ENCODE peak calls at places on chromosomes 6 and 20, in five cellular contexts. L, K, G, D and Q are unnamed samples.

GRCh38 chr20:50831605-50832004 is 36.7 kb downstream of the BCAS4 start:
- DNase-seq in L (no peak), K (no peak), G (no peak), D (no peak), Q (no peak)

GRCh38 chr6:40922281-40922680 is 116.7 kb downstream of the UNC5CL start:
- DNase-seq in L (peak), K (no peak), G (no peak), D (no peak), Q (peak)

GRCh38 chr6:24147453-24148153 is 21.6 kb downstream of the NRSN1 start:
- DNase-seq in L (no peak), K (no peak), G (no peak), D (no peak), Q (no peak)

GRCh38 chr20:33679758-33680485 is 5.7 kb upstream of the NECAB3 start:
- DNase-seq in L (no peak), K (peak), G (no peak), D (no peak), Q (no peak)

GRCh38 chr6:18147160-18147559 is 7.7 kb downstream of the TPMT start:
- DNase-seq in L (peak), K (no peak), G (no peak), D (no peak), Q (peak)

GRCh38 chr6:43669050-43669921 is 18.3 kb downstream of the MRPS18A start:
- DNase-seq in L (peak), K (no peak), G (peak), D (no peak), Q (no peak)

GRCh38 chr20:59147197-59147596 is 16.4 kb upstream of the ZNF831 start:
- DNase-seq in L (no peak), K (peak), G (no peak), D (no peak), Q (no peak)

GRCh38 chr6:84652356-84653026 is 111.9 kb downstream of the TBX18 start:
- DNase-seq in L (peak), K (no peak), G (no peak), D (no peak), Q (peak)

GRCh38 chr6:40192516-40192915 is 258.3 kb upstream of the MOCS1 start:
- DNase-seq in L (no peak), K (no peak), G (no peak), D (no peak), Q (no peak)

GRCh38 chr6:16729183-16729696 is 32.0 kb downstream of the ATXN1 start:
- DNase-seq in L (no peak), K (no peak), G (no peak), D (no peak), Q (no peak)

GRCh38 chr6:9422138-9422537 is 986.8 kb upstream of the SLC35B3 start:
- DNase-seq in L (no peak), K (no peak), G (no peak), D (no peak), Q (no peak)

GRCh38 chr6:1792989-1793388 is 183.3 kb downstream of the FOXC1 start:
- DNase-seq in L (no peak), K (no peak), G (no peak), D (peak), Q (no peak)

GRCh38 chr6:18586133-18586532 is 199.0 kb downstream of the RNF144B start:
- DNase-seq in L (no peak), K (no peak), G (no peak), D (no peak), Q (no peak)

GRCh38 chr6:131331146-131331545 is 195.9 kb downstream of the AKAP7 start:
- DNase-seq in L (no peak), K (no peak), G (no peak), D (no peak), Q (no peak)

GRCh38 chr20:57195023-57195758 is 71.2 kb downstream of the BMP7 start:
- DNase-seq in L (peak), K (no peak), G (no peak), D (no peak), Q (peak)

GRCh38 chr6:90296346-90297123 is at the start of gene BACH2:
- DNase-seq in L (peak), K (peak), G (peak), D (peak), Q (no peak)

GRCh38 chr20:46364670-46365482 is 41.5 kb downstream of the ELMO2 start:
- DNase-seq in L (no peak), K (no peak), G (no peak), D (no peak), Q (no peak)

GRCh38 chr6:2542858-2543218 is 207.9 kb downstream of the MYLK4 start:
- DNase-seq in L (no peak), K (no peak), G (no peak), D (no peak), Q (peak)

GRCh38 chr6:23874985-23875384 is 251.0 kb upstream of the NRSN1 start:
- DNase-seq in L (no peak), K (no peak), G (no peak), D (no peak), Q (no peak)

GRCh38 chr6:49744259-49744658 is at the start of gene CRISP3:
- DNase-seq in L (no peak), K (no peak), G (no peak), D (no peak), Q (no peak)

GRCh38 chr20:52383995-52384621 is 192.5 kb upstream of the ZFP64 start:
- DNase-seq in L (no peak), K (no peak), G (no peak), D (no peak), Q (no peak)

GRCh38 chr20:47576516-47577033 is 74.9 kb downstream of the NCOA3 start:
- DNase-seq in L (peak), K (no peak), G (peak), D (no peak), Q (no peak)

GRCh38 chr20:44702776-44703175 is 12.4 kb upstream of the CCN5 start:
- DNase-seq in L (peak), K (peak), G (peak), D (no peak), Q (peak)

GRCh38 chr20:64129146-64129782 is 21.9 kb upstream of the NPBWR2 start:
- DNase-seq in L (no peak), K (peak), G (no peak), D (no peak), Q (no peak)

GRCh38 chr6:126076992-126077664 is 90.8 kb downstream of the TRMT11 start:
- DNase-seq in L (peak), K (no peak), G (no peak), D (no peak), Q (no peak)

GRCh38 chr6:109166643-109167042 is 71.3 kb downstream of the CEP57L1 start:
- DNase-seq in L (no peak), K (no peak), G (no peak), D (no peak), Q (no peak)

GRCh38 chr20:50491926-50492634 is 18.1 kb upstream of the PTPN1 start:
- DNase-seq in L (no peak), K (no peak), G (no peak), D (no peak), Q (no peak)

GRCh38 chr20:38349856-38350255 is 3.6 kb downstream of the LBP start:
- DNase-seq in L (no peak), K (no peak), G (no peak), D (no peak), Q (no peak)

GRCh38 chr6:72621243-72622093 is at the start of gene KCNQ5:
- DNase-seq in L (no peak), K (peak), G (no peak), D (peak), Q (no peak)

GRCh38 chr20:19907326-19908056 is 109.7 kb upstream of the NAA20 start:
- DNase-seq in L (no peak), K (no peak), G (peak), D (no peak), Q (no peak)

GRCh38 chr6:51289041-51289440 is 470.4 kb downstream of the TFAP2B start:
- DNase-seq in L (no peak), K (no peak), G (no peak), D (no peak), Q (no peak)

GRCh38 chr20:19094959-19095541 is 117.4 kb upstream of the SLC24A3 start:
- DNase-seq in L (no peak), K (no peak), G (no peak), D (no peak), Q (no peak)

GRCh38 chr6:29028821-29029220 is 16.2 kb downstream of the OR2W1 start:
- DNase-seq in L (no peak), K (no peak), G (no peak), D (no peak), Q (no peak)

GRCh38 chr20:23566199-23566932 is 1.9 kb downstream of the CST9L start:
- DNase-seq in L (no peak), K (peak), G (no peak), D (no peak), Q (no peak)
- TF ChIP-seq CTCF in L (no peak), K (no peak), G (no peak), D (no peak), Q (no peak)

DNA sequence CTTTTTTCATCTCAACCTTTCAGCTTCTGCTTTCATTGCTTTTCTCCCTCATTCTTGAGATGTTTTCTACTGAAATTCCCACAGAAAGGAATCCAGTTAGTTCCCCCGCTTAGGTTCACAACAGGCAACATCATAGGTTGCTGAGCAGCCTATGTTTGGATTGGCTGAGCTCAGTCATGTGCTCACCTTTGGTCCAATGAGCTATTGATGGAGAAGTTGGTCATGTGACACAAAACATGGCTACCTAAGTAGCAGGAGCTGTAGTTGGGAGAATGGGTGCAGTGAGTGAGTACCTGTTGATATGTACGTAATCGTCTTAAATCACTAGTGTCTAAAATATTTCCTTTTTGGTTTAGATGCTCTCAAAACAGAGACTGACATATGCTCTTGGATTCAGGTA is 100.0 kb downstream of the SNAP25 start:
- DNase-seq in L (no peak), K (no peak), G (no peak), D (no peak), Q (no peak)
- TF ChIP-seq CTCF in L (no peak), K (no peak), G (no peak), D (no peak), Q (no peak)

DNA sequence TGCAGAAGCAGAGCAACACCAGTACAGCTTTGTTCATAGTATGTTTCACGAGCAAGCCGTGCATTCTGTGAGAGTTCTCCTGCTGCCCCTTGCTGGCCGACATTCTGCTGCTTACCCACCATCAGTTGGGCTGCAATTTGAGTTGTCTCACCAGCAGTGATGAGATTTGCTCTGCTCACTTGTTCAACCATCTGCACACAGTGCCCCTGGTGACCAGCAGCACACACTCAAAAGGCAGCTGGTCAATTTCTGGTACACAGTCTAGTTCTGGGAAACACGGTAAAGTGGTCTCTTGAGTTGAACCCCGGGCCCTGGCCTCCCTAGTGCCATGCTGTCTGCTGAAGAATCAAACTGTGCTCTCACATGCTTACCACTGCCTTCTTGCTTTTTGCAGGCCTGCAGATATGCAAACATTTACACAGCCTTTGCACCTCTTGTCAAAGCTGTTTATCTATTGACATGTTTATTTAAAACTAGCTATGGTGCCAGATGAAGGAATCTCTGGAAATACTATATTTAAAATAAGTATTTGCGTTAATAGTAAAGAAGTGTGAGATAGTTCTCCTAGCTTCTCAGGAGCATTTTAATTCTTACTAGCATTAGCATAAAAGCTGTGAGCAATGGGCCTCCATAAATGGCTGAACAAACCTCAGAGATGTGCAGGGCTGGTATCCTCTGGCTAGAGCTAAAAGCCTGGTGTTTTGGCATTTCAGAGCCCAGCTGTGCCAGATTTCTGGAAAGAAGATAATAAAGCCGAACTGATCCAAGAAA is 234.3 kb downstream of the ARHGAP18 start:
- DNase-seq in L (no peak), K (no peak), G (no peak), D (no peak), Q (no peak)
- TF ChIP-seq CTCF in L (no peak), K (no peak), G (no peak), D (no peak), Q (no peak)

DNA sequence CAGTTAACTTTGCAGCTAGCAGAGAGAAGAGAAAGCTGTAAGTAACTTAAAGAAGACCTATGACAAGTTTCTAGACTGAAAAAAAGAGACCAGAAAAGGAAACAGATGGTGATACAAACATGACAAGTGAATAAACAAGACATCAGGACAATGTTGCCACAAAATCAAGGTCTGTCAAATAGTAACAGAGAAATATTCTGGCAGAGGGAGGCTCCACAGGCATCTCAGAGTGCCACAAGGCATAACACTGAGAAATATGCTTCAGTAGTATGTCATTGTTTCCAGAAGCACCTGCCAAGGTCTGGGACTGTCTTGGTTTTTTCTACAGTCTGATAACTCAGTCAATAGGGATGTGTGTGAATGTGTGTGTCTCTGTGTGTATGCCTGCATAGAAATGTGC is 332.1 kb downstream of the KHDRBS2 start:
- DNase-seq in L (no peak), K (no peak), G (no peak), D (no peak), Q (no peak)
- TF ChIP-seq CTCF in L (no peak), K (no peak), G (no peak), D (no peak), Q (no peak)